ENCODE peak calls at places on chromosomes 1 and 21, in eight cellular contexts. L is uterus, J is AG04450, A is body of pancreas, P is brain microvascular endothelial cell, F is RWPE1, U is dorsolateral prefrontal cortex, H is thoracic aorta. D is an unnamed sample.

GRCh38 chr1:210022044-210022443 is 84.0 kb downstream of the SYT14 start:
- DNase-seq in U (no peak), F (no peak), L (no peak), A (no peak), J (no peak), P (no peak), H (no peak), D (no peak)

GRCh38 chr1:206699626-206700025 is 14.9 kb downstream of the MAPKAPK2 start:
- DNase-seq in H (no peak), U (no peak), P (no peak), L (peak; percentile 70), A (no peak), F (no peak), J (no peak), D (no peak)

GRCh38 chr1:16078925-16079656 is 5.6 kb upstream of the FAM131C start:
- DNase-seq in A (peak; percentile 86), L (peak; percentile 84), U (peak; percentile 82), F (peak; percentile 60), P (peak; percentile 61), J (peak; percentile 34), H (no peak), D (peak; percentile 55)

GRCh38 chr1:230754831-230755230 is 7.6 kb downstream of the CAPN9 start:
- DNase-seq in A (no peak), F (no peak), P (peak; percentile 9), J (no peak), U (no peak), H (no peak), L (no peak), D (no peak)

GRCh38 chr1:162003825-162004205 is 19.9 kb downstream of the OLFML2B start:
- DNase-seq in P (peak; percentile 78), U (no peak), J (peak; percentile 61), L (no peak), A (no peak), F (peak; percentile 68), H (no peak), D (no peak)

GRCh38 chr1:217539510-217539909 is 91.4 kb downstream of the GPATCH2 start:
- DNase-seq in H (no peak), A (no peak), F (no peak), P (no peak), L (no peak), J (no peak), U (no peak), D (no peak)

GRCh38 chr1:17635811-17636210 is 96.3 kb downstream of the ARHGEF10L start:
- DNase-seq in L (no peak), A (no peak), P (no peak), H (no peak), U (peak; percentile 65), F (no peak), J (no peak), D (no peak)

GRCh38 chr21:27646691-27647090 is 679.8 kb upstream of the ADAMTS5 start:
- DNase-seq in J (no peak), L (no peak), U (no peak), P (no peak), F (no peak), H (no peak), A (no peak), D (no peak)

GRCh38 chr1:53046930-53047329 is 15.1 kb upstream of the PODN start:
- DNase-seq in F (no peak), A (peak; percentile 28), H (no peak), U (no peak), J (no peak), P (peak; percentile 78), L (no peak), D (no peak)
- H3K27ac ChIP-seq in F (no peak overlapping the region), A (no peak overlapping the region), H (no peak overlapping the region), U (no peak overlapping the region), J (peak overlapping the region; percentile 4), P (peak overlapping the region; percentile 46), L (no peak overlapping the region), D (no peak overlapping the region)

GRCh38 chr1:34985063-34985770 is at the start of gene TMEM35B:
- DNase-seq in A (peak; percentile 65), P (peak; percentile 46), U (peak; percentile 50), L (peak; percentile 57), F (peak; percentile 58), H (no peak), J (no peak), D (peak; percentile 56)

GRCh38 chr1:34987018-34987417 is 1.9 kb upstream of the TMEM35B start:
- DNase-seq in F (no peak), A (no peak), L (no peak), U (no peak), J (no peak), P (no peak), H (no peak), D (no peak)

GRCh38 chr1:34982820-34983376 is 2.2 kb downstream of the TMEM35B start:
- DNase-seq in P (no peak), J (no peak), U (no peak), L (no peak), H (no peak), A (no peak), F (no peak), D (no peak)

GRCh38 chr1:34983700-34984355 is 1.3 kb downstream of the TMEM35B start:
- DNase-seq in U (no peak), P (no peak), J (no peak), H (no peak), L (no peak), A (peak; percentile 27), F (peak; percentile 5), D (no peak)

DNA sequence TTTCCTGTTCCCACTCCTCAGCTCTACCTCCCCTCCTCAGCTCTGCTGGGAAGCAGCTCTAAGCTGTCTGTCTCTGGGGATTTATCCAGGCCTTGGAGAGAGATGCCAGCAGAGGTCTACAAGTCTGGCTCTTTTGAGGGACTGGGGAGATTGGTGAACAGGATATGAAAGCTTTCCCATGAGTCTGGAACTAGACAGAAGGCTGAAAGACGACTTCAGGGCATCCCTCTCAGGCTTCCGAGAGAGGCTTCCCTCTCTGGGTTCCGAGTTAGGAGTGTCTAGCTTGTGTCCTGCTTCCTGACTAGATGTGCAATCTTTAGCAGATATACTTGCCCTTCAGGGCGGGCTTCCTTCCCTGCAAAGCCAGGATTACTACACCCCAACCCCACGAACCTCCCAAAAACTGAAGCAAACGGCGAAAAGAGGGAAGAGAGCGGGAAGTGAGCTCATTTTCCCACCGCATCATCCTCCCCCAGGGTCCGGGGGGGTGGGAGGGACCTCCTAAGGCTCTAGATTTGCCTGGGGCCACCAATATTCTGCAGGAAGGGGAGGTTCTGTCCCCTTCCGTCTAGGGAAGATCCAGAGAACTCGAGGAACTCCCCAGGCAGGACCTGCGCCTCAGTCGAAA is 598 bp downstream of the TMEM35B start:
- DNase-seq in L (peak; percentile 61), P (peak; percentile 18), J (no peak), F (peak; percentile 28), A (peak; percentile 33), U (peak; percentile 35), H (no peak), D (peak; percentile 57)
- H3K27ac ChIP-seq in L (peak overlapping the region; percentile 97), P (peak overlapping the region; percentile 68), J (peak overlapping the region; percentile 71), F (peak overlapping the region; percentile 86), A (peak overlapping the region; percentile 77), U (peak overlapping the region; percentile 87), H (peak overlapping the region; percentile 97), D (peak overlapping the region; percentile 89)

GRCh38 chr1:2206813-2207488 is 12.4 kb upstream of the FAAP20 start:
- DNase-seq in L (peak; percentile 60), U (no peak), J (no peak), A (no peak), P (no peak), F (no peak), H (no peak), D (no peak)
- H3K27ac ChIP-seq in L (peak overlapping the region; percentile 93), U (peak overlapping the region; percentile 57), J (peak overlapping the region; percentile 65), A (peak overlapping the region; percentile 76), P (no peak overlapping the region), F (peak overlapping the region; percentile 96), H (peak overlapping the region; percentile 98), D (no peak overlapping the region)

DNA sequence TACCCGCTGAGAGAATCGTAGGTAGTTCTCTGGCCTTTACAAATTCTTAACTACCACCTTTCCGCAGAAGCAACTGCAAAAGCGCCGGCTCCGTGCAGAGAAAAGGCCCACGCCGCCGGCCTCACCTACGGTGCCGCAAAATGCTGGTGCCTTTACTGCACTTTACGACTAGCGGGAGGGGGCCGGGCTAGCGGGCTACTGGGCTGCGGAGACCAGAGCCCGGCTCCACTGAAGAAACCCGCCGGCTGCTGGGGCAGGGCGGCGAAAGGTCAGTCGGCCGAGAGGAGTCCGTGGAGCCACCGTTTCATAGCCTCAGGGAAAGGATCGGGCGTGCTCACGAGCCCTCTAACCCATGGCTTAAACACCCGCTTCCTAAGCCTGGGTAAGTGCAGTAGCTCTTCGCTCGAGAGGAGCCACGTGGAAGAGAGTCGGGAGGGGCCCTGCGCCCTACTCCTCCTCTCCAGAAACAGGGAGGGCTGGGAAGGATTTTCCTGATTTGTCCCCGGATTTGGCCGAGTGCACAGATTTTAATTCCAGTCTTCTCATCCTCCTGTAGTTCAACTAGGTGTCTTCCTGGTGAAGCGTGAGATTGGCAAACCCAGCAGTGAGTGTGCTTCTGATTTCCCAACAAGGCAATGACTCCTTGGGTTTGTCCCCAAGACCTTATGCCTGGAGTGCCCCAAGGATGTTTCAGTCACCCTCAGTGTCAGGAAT is at the start of gene DPH5:
- DNase-seq in F (peak; percentile 85), U (peak; percentile 92), A (peak; percentile 89), H (peak; percentile 70), J (peak; percentile 74), L (peak; percentile 84), P (peak; percentile 94), D (peak; percentile 20)
- H3K27ac ChIP-seq in F (peak within 1 kb of the TSS; percentile 78), U (peak within 1 kb of the TSS; percentile 77), A (peak within 1 kb of the TSS; percentile 67), H (peak within 1 kb of the TSS; percentile 61), J (peak within 1 kb of the TSS; percentile 89), L (peak within 1 kb of the TSS; percentile 84), P (peak within 1 kb of the TSS; percentile 82), D (peak within 1 kb of the TSS; percentile 58)

GRCh38 chr1:236122176-236122575 is 20.2 kb upstream of the GPR137B start:
- DNase-seq in J (no peak), P (no peak), F (no peak), H (no peak), U (no peak), A (no peak), L (no peak), D (no peak)
- H3K27ac ChIP-seq in J (no peak overlapping the region), P (no peak overlapping the region), F (no peak overlapping the region), H (no peak overlapping the region), U (no peak overlapping the region), A (no peak overlapping the region), L (no peak overlapping the region), D (no peak overlapping the region)

DNA sequence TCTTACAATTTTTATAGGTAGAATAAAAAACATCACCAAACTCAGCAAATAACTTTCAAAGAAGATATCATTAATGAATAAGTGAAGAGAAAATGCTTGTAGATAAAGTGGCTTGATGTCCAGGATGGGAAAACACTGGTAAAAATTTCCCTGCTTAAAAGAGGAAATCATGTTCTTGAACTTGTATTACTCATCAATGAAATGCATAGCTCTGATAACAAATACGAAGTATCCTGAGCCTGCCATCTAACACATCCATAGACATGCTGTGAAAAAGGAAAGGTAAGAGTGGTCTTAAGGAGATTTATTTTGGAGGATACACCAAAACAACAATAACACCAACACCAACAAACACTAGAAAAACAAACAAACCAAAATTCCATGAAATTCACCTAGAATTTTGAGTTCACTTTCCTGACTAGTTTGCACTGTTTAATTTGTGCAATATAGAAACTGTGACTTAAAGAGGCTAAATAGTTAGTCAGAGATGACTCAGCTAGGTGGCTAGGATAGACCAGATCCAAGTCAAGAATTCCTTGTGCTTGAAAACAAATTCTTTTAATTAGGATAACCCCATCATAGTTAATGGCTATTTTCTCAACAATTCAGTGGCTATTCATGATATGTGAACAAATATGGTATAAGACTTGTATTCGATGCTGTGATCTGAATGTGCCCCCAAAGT is 179.8 kb upstream of the KCNK2 start:
- DNase-seq in A (no peak), U (no peak), L (no peak), F (peak; percentile 64), H (no peak), P (peak; percentile 47), J (no peak), D (no peak)
- H3K27ac ChIP-seq in A (no peak overlapping the region), U (no peak overlapping the region), L (no peak overlapping the region), F (no peak overlapping the region), H (no peak overlapping the region), P (peak overlapping the region; percentile 87), J (no peak overlapping the region), D (no peak overlapping the region)

GRCh38 chr1:12634696-12635202 is 9.1 kb upstream of the AADACL4 start:
- DNase-seq in L (no peak), U (no peak), A (no peak), J (no peak), P (no peak), F (no peak), H (no peak), D (no peak)
- H3K27ac ChIP-seq in L (no peak overlapping the region), U (no peak overlapping the region), A (no peak overlapping the region), J (no peak overlapping the region), P (no peak overlapping the region), F (no peak overlapping the region), H (no peak overlapping the region), D (no peak overlapping the region)